ENCODE peak calls at places on chromosomes 11 and 22, in eight cellular contexts. W is nephron progenitor cell; S is brain microvascular endothelial cell; X is globus pallidus; I is activated effector memory CD4-positive, alpha-beta T cell treated with anti-CD3 and anti-CD28 coated beads, Interleukin-2, amount 50 U/mL, for 16 hours; M is AG09309; T is NCI-H774; N is GM23248. R is an unnamed sample.

GRCh38 chr11:381501-382072 is 12.3 kb downstream of the B4GALNT4 start:
- DNase-seq in M (no peak), I (no peak), W (no peak), X (no peak), N (no peak), S (no peak), T (no peak), R (no peak)

GRCh38 chr11:60768202-60768601 is 11.5 kb downstream of the MS4A15 start:
- DNase-seq in T (no peak), M (no peak), X (no peak), I (peak), W (no peak), N (no peak), S (no peak), R (no peak)

GRCh38 chr22:46866591-46866990 is 104.1 kb downstream of the TBC1D22A start:
- DNase-seq in X (no peak), N (peak), I (no peak), T (no peak), S (peak), M (peak), W (no peak), R (no peak)

GRCh38 chr11:133243832-133244231 is 288.5 kb downstream of the OPCML start:
- DNase-seq in S (no peak), T (no peak), M (no peak), W (no peak), I (no peak), X (no peak), N (no peak), R (no peak)

GRCh38 chr22:46147061-46147460 is 3.3 kb upstream of the PPARA start:
- DNase-seq in W (no peak), M (no peak), N (no peak), X (no peak), S (no peak), T (no peak), I (no peak), R (no peak)

GRCh38 chr11:46308632-46309419 is 31.4 kb downstream of the CREB3L1 start:
- DNase-seq in X (peak), N (peak), I (peak), S (peak), T (peak), M (no peak), W (peak), R (peak)

GRCh38 chr11:14359573-14360031 is 619 bp upstream of the RRAS2 start:
- DNase-seq in X (no peak), M (no peak), I (no peak), W (no peak), T (no peak), S (no peak), N (peak), R (no peak)

GRCh38 chr11:115425243-115425642 is 79.0 kb downstream of the CADM1 start:
- DNase-seq in T (no peak), W (no peak), S (no peak), M (no peak), I (no peak), X (no peak), N (no peak), R (no peak)

GRCh38 chr22:24402460-24403192 is 24.8 kb upstream of the ADORA2A start:
- DNase-seq in N (peak), S (peak), W (no peak), X (peak), T (peak), M (peak), I (peak), R (no peak)

GRCh38 chr22:43310311-43310710 is 32.9 kb downstream of the SCUBE1 start:
- DNase-seq in M (no peak), N (no peak), T (no peak), W (no peak), X (no peak), S (no peak), I (no peak), R (no peak)

GRCh38 chr22:38355275-38355674 is 38.0 kb upstream of the CSNK1E start:
- DNase-seq in M (no peak), X (no peak), T (no peak), W (no peak), N (no peak), I (peak), S (no peak), R (no peak)

GRCh38 chr11:34640050-34640971 is 19.4 kb downstream of the EHF start:
- DNase-seq in N (no peak), M (no peak), X (no peak), S (no peak), W (no peak), I (no peak), T (no peak), R (no peak)

GRCh38 chr11:74269161-74269809 is 42.2 kb downstream of the P4HA3 start:
- DNase-seq in M (no peak), N (peak), X (no peak), I (no peak), W (no peak), T (no peak), S (no peak), R (no peak)

GRCh38 chr22:26527574-26528465 is 15.5 kb upstream of the TFIP11 start:
- DNase-seq in I (no peak), T (no peak), W (no peak), N (no peak), M (no peak), X (no peak), S (no peak), R (no peak)

GRCh38 chr11:72483412-72484186 is 49.3 kb upstream of the CLPB start:
- DNase-seq in N (peak), T (no peak), M (no peak), I (no peak), W (no peak), S (peak), X (peak), R (no peak)

GRCh38 chr11:9821008-9821752 is 157.3 kb downstream of the SWAP70 start:
- DNase-seq in W (no peak), X (no peak), N (peak), T (no peak), M (no peak), I (no peak), S (no peak), R (no peak)

GRCh38 chr22:47178339-47178738 is 415.9 kb downstream of the TBC1D22A start:
- DNase-seq in T (no peak), X (no peak), S (no peak), M (no peak), W (no peak), N (no peak), I (peak), R (no peak)

GRCh38 chr11:34632105-34632780 is 11.3 kb downstream of the EHF start:
- DNase-seq in N (peak), X (peak), T (peak), I (no peak), W (no peak), M (no peak), S (no peak), R (no peak)

GRCh38 chr11:83194284-83195175 is 1.0 kb downstream of the ANKRD42 start:
- DNase-seq in W (peak), I (peak), T (no peak), X (peak), N (peak), M (peak), S (peak), R (peak)

GRCh38 chr11:45937916-45938315 is 15.5 kb downstream of the LARGE2 start:
- DNase-seq in N (no peak), I (no peak), X (no peak), S (no peak), T (no peak), M (no peak), W (no peak), R (no peak)

GRCh38 chr11:5277807-5278206 is 8.1 kb upstream of the HBE1 start:
- DNase-seq in I (no peak), W (no peak), M (no peak), N (no peak), T (no peak), S (no peak), X (no peak), R (no peak)

GRCh38 chr22:35685731-35686130 is 31.9 kb upstream of the APOL5 start:
- DNase-seq in M (no peak), N (no peak), X (no peak), S (peak), I (no peak), W (peak), T (no peak), R (no peak)

GRCh38 chr22:42621505-42622002 is 6.9 kb upstream of the POLDIP3 start:
- DNase-seq in T (no peak), W (peak), S (peak), I (peak), N (peak), M (no peak), X (no peak), R (peak)

GRCh38 chr22:29145321-29146072 is 60.2 kb upstream of the EMID1 start:
- DNase-seq in W (no peak), M (no peak), N (no peak), T (no peak), I (no peak), X (no peak), S (no peak), R (no peak)

GRCh38 chr11:129974672-129975071 is 28.0 kb downstream of the PRDM10 start:
- DNase-seq in I (no peak), S (no peak), N (no peak), T (no peak), W (no peak), X (no peak), M (no peak), R (no peak)

GRCh38 chr11:10307022-10307410 is 2.1 kb downstream of the ADM start:
- DNase-seq in M (no peak), T (no peak), I (no peak), S (no peak), N (no peak), W (no peak), X (no peak), R (no peak)

R was measured in activated CD4-positive, CD25-positive, alpha-beta regulatory T cell.